ENCODE peak calls at places on chromosomes 6 and 20, in four cellular contexts. W is effector memory CD4-positive, alpha-beta T cell; N is tibial artery; L is H7. D is an unnamed sample.

GRCh38 chr6:20707870-20708269 is 173.6 kb downstream of the CDKAL1 start:
- DNase-seq in W (no peak), N (no peak), L (no peak), D (no peak)

GRCh38 chr20:38094373-38094775 is 60.8 kb downstream of the RPRD1B start:
- DNase-seq in W (peak), N (peak), L (no peak), D (peak)

GRCh38 chr20:38890497-38890818 is 35.8 kb upstream of the FAM83D start:
- DNase-seq in N (no peak), W (no peak), L (no peak), D (no peak)

GRCh38 chr6:36618366-36619355 is 24.5 kb downstream of the SRSF3 start:
- DNase-seq in L (no peak), N (peak), W (no peak), D (no peak)

GRCh38 chr6:13117561-13117960 is 210.8 kb downstream of the TBC1D7 start:
- DNase-seq in L (no peak), N (no peak), W (no peak), D (no peak)

GRCh38 chr6:154390034-154390433 is 33.4 kb upstream of the IPCEF1 start:
- DNase-seq in N (no peak), L (no peak), W (no peak), D (no peak)

GRCh38 chr6:37826188-37826587 is 6.7 kb downstream of the ZFAND3 start:
- DNase-seq in L (no peak), N (no peak), W (no peak), D (no peak)

GRCh38 chr6:139533573-139534471 is 159.4 kb upstream of the CITED2 start:
- DNase-seq in N (no peak), W (no peak), L (no peak), D (peak)

GRCh38 chr6:72560721-72561593 is 60.9 kb upstream of the KCNQ5 start:
- DNase-seq in W (no peak), L (no peak), N (no peak), D (no peak)

GRCh38 chr6:113530769-113531168 is 326.4 kb upstream of the MARCKS start:
- DNase-seq in L (no peak), N (no peak), W (no peak), D (peak)

GRCh38 chr6:145887969-145888368 is 73.4 kb upstream of the FBXO30 start:
- DNase-seq in L (no peak), N (peak), W (peak), D (no peak)

GRCh38 chr6:144746902-144747469 is 461.9 kb downstream of the UTRN start:
- DNase-seq in L (no peak), N (no peak), W (no peak), D (no peak)

DNA sequence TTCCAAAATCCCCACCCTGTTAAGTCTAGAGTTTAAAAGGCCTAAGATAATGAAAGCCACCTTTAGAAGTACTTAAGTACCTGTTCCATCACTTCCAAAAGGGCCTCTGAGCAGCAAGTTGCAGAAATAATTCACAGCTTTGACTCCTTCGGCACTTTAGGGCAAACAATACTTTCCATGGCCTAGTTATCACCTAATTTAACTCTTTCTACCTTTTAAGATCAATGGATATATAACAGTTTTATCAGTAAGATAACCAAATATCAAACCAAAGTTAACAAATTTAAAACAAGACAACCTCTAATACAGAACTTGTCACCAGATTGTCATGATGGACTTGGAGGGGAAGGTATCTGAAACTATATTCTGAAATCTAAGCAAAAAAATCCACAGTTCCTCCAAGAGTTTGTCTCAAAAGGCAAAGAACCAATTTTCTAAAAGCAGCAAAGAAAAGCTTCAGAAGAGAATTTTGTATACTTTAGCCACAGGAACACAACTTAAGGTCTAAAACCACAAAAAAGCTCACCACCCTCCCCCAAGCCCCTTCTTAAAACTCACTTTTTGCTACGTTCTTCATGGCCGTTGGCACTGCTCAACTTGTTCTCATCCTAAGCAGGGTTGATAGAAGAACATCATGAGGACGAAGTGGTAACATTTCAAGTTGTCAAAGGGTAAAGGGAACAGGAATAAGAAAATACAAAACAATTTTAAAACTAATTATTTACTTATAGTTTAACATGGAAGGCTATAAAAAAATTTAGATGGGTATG is 3.5 kb downstream of the RBM39 start:
- DNase-seq in N (no peak), L (no peak), W (no peak), D (no peak)
- H3K4me3 ChIP-seq in N (peak), L (no peak), W (peak), D (peak)

DNA sequence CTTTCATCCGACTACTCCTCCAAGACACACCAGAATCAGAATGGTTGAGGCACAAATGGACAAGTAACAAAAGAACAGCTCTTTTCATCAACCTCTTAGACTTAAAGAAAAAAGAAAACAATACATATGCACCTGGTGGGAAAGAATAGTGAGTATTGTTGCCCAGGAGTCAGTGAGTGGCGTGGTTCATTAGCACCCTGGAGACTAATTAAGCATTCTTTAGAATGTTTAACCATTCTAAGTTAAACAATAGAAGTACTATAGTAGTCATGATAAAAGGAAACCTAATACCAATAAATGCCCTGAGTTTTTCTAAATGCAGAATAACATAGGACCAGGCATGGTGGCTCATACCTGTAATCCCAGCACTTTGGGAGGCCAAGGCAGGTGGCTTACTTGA is 16.9 kb downstream of the ZNF292 start:
- DNase-seq in N (no peak), L (peak), W (no peak), D (no peak)
- H3K4me3 ChIP-seq in N (no peak), L (no peak), W (no peak), D (no peak)

GRCh38 chr6:10416516-10416862 is 1.6 kb upstream of the TFAP2A start:
- DNase-seq in W (no peak), L (no peak), N (no peak), D (no peak)

GRCh38 chr6:10418361-10418861 is 3.5 kb upstream of the TFAP2A start:
- DNase-seq in L (no peak), N (no peak), W (no peak), D (no peak)

GRCh38 chr6:10415593-10416480 is 963 bp upstream of the TFAP2A start:
- DNase-seq in W (no peak), N (no peak), L (peak), D (no peak)

GRCh38 chr6:10417681-10418104 is 2.8 kb upstream of the TFAP2A start:
- DNase-seq in W (no peak), N (no peak), L (peak), D (no peak)

GRCh38 chr6:10416863-10417641 is 2.2 kb upstream of the TFAP2A start:
- DNase-seq in W (no peak), N (no peak), L (peak), D (no peak)
- H3K4me3 ChIP-seq in W (peak), N (no peak), L (peak), D (no peak)

DNA sequence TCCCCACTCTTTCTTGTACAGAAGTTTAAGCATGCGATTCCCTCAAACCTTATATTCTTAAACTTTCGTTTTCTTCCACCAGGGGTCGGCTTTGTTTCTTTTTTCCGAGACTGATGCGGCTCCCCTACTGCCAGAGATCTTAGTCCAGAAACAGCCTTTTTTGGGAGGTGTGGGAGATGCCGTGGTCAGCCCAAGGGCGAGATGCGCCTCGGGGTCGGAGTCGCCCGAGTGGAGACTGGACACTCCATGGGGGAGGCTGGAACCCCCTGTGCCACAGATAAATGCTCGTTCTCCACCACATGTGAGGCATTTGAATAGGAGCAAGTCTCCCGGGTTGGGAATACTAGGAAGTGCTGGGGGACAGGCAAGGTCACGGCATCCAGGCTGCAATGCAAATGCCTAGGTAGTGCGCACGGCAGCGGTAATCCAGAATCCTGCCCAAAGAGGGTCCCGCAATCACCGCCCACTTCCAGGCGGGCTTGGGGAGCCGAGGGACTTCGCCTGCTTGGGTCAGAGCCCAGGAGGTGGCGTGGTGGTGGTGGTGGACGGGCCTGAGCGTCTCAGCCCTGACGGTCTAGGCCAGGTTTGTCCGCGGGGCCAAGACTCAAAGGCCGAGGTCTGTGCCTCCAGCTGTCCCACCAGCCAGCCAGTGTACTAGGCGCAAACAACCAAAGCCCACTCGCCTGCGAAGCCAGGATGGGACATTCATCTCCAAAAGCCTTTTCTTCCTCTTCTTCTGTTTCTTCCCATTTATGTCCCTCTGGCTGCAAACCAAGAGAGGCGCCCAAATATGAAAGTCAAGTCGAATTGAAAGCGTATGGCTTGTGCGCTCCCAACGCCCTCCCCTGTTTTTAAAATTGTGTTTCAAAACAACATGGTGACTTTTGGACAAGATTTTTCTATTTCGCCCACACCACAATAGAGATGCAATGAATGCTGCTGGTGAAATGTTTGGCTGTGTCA is 39.3 kb upstream of the OSTM1 start:
- DNase-seq in W (no peak), N (no peak), L (peak), D (peak)
- H3K4me3 ChIP-seq in W (no peak), N (peak), L (peak), D (peak)